ENCODE peak calls at places on chromosome 1, in seven cellular contexts. D, C, J, P, E, A and V are unnamed samples. For H3K27me3, the result is how much of the 10 kb centered on the place peaks cover.

GRCh38 chr1:12063141-12064072 is at the start of gene TNFRSF8:
- ATAC-seq in D (no peak), C (no peak), J (no peak), P (no peak), E (no peak), A (no peak), V (no peak)

GRCh38 chr1:169160845-169161511 is 54.5 kb downstream of the ATP1B1 start:
- ATAC-seq in D (no peak), C (peak), J (no peak), P (no peak), E (peak), A (no peak), V (peak)

GRCh38 chr1:156657161-156657970 is 15.4 kb downstream of the BCAN start:
- ATAC-seq in D (peak), C (peak), J (peak), P (peak), E (peak), A (peak), V (peak)

GRCh38 chr1:204263240-204263848 is 49.6 kb upstream of the GOLT1A start:
- ATAC-seq in D (no peak), C (no peak), J (no peak), P (no peak), E (peak), A (peak), V (no peak)

GRCh38 chr1:199113265-199113869 is 474.5 kb downstream of the PTPRC start:
- ATAC-seq in D (no peak), C (peak), J (peak), P (peak), E (no peak), A (no peak), V (no peak)

GRCh38 chr1:43783096-43783670 is 75.8 kb downstream of the ST3GAL3 start:
- ATAC-seq in D (peak), C (peak), J (no peak), P (no peak), E (peak), A (peak), V (no peak)

GRCh38 chr1:243287128-243287470 is 31.3 kb downstream of the SDCCAG8 start:
- ATAC-seq in D (no peak), C (no peak), J (no peak), P (no peak), E (peak), A (no peak), V (no peak)

GRCh38 chr1:233477359-233477758 is 136.5 kb upstream of the KCNK1 start:
- ATAC-seq in D (no peak), C (no peak), J (no peak), P (no peak), E (no peak), A (no peak), V (no peak)

GRCh38 chr1:232226197-232226681 is 403.7 kb downstream of the SIPA1L2 start:
- ATAC-seq in D (no peak), C (peak), J (no peak), P (no peak), E (no peak), A (no peak), V (no peak)

GRCh38 chr1:66266350-66266749 is 267.6 kb upstream of the SGIP1 start:
- ATAC-seq in D (no peak), C (peak), J (no peak), P (no peak), E (no peak), A (no peak), V (no peak)

GRCh38 chr1:199010492-199010891 is 371.7 kb downstream of the PTPRC start:
- ATAC-seq in D (no peak), C (no peak), J (no peak), P (no peak), E (no peak), A (no peak), V (no peak)

GRCh38 chr1:185474440-185475149 is 157.6 kb upstream of the IVNS1ABP start:
- ATAC-seq in D (no peak), C (no peak), J (no peak), P (no peak), E (no peak), A (no peak), V (no peak)

GRCh38 chr1:61864501-61864900 is 122.2 kb downstream of the PATJ start:
- ATAC-seq in D (no peak), C (peak), J (no peak), P (no peak), E (no peak), A (no peak), V (no peak)

GRCh38 chr1:161119017-161119378 is 1.1 kb downstream of the NIT1 start:
- ATAC-seq in D (peak), C (no peak), J (no peak), P (no peak), E (peak), A (no peak), V (no peak)

GRCh38 chr1:193701729-193702128 is 515.3 kb upstream of the B3GALT2 start:
- ATAC-seq in D (no peak), C (no peak), J (no peak), P (no peak), E (no peak), A (no peak), V (no peak)

GRCh38 chr1:67332653-67333529 is 25.2 kb downstream of the IL12RB2 start:
- ATAC-seq in D (no peak), C (no peak), J (peak), P (no peak), E (no peak), A (no peak), V (no peak)

GRCh38 chr1:55070291-55070690 is 30.9 kb downstream of the PCSK9 start:
- ATAC-seq in D (peak), C (no peak), J (no peak), P (no peak), E (no peak), A (peak), V (no peak)

GRCh38 chr1:224502459-224503160 is 68.0 kb upstream of the WDR26 start:
- ATAC-seq in D (peak), C (peak), J (peak), P (no peak), E (no peak), A (no peak), V (peak)
- H3K27me3 ChIP-seq in D (under half), C (under half), J (under half), P (under half), E (under half), A (under half), V (under half)

DNA sequence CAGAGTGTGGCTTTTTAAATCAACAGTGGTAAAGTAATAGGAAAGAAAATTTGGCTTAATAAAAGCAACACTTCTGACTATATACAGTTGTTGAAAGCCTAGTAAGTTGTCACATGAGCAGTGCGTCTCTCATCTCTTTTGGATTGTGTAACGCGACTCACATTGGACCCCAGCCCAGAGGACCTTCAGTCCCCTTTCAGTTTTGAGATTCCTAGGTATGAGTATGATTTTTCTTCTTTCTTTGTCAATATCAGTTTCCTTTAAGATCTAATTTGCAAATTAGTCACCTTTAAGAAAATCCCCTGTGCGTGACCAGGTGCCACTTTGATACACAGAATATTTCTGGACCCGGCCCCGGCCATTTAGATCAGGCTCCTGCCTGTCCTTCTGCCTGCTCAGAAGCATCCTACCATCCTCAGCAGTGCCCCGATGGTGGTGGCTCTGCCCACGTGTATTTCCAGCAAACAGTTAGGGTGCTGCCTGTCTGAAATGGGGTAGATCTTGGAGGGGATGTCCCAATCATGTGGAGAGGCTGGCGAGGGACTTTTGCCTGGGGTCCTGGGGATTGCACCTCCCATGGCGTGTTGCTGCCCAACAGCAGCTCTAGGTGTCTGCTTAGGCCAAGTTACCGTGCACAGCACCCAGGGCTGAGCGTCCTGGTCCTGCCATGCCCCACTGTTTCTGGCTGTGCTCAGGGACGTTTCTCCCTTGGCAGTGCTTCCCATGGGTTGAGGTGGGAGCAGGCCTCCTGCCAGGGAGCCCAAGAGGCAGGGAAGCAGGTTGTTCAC is 21.1 kb downstream of the SNAP47 start:
- ATAC-seq in D (no peak), C (no peak), J (no peak), P (no peak), E (no peak), A (peak), V (peak)
- H3K27me3 ChIP-seq in D (under half), C (under half), J (under half), P (under half), E (under half), A (under half), V (under half)

GRCh38 chr1:158181577-158181922 is 855 bp downstream of the CD1D start:
- ATAC-seq in D (no peak), C (no peak), J (no peak), P (no peak), E (no peak), A (no peak), V (no peak)
- H3K27me3 ChIP-seq in D (under half), C (half or more), J (under half), P (under half), E (under half), A (under half), V (half or more)

GRCh38 chr1:155130272-155131006 is 2.8 kb downstream of the EFNA1 start:
- ATAC-seq in D (no peak), C (no peak), J (no peak), P (no peak), E (no peak), A (no peak), V (no peak)
- H3K27me3 ChIP-seq in D (under half), C (under half), J (under half), P (under half), E (under half), A (under half), V (under half)

GRCh38 chr1:183670169-183670568 is 17.1 kb upstream of the APOBEC4 start:
- ATAC-seq in D (no peak), C (no peak), J (no peak), P (no peak), E (no peak), A (no peak), V (no peak)
- H3K27me3 ChIP-seq in D (under half), C (under half), J (under half), P (under half), E (under half), A (under half), V (under half)

GRCh38 chr1:47230692-47231313 is 1.2 kb downstream of the TAL1 start:
- ATAC-seq in D (no peak), C (no peak), J (no peak), P (no peak), E (no peak), A (no peak), V (no peak)

GRCh38 chr1:47231314-47232186 is 475 bp downstream of the TAL1 start:
- ATAC-seq in D (no peak), C (no peak), J (peak), P (no peak), E (peak), A (no peak), V (no peak)

GRCh38 chr1:47229884-47230691 is 1.9 kb downstream of the TAL1 start:
- ATAC-seq in D (no peak), C (no peak), J (no peak), P (no peak), E (no peak), A (no peak), V (no peak)

GRCh38 chr1:47233165-47233564 is 1.1 kb upstream of the TAL1 start:
- ATAC-seq in D (no peak), C (no peak), J (no peak), P (no peak), E (no peak), A (no peak), V (no peak)

DNA sequence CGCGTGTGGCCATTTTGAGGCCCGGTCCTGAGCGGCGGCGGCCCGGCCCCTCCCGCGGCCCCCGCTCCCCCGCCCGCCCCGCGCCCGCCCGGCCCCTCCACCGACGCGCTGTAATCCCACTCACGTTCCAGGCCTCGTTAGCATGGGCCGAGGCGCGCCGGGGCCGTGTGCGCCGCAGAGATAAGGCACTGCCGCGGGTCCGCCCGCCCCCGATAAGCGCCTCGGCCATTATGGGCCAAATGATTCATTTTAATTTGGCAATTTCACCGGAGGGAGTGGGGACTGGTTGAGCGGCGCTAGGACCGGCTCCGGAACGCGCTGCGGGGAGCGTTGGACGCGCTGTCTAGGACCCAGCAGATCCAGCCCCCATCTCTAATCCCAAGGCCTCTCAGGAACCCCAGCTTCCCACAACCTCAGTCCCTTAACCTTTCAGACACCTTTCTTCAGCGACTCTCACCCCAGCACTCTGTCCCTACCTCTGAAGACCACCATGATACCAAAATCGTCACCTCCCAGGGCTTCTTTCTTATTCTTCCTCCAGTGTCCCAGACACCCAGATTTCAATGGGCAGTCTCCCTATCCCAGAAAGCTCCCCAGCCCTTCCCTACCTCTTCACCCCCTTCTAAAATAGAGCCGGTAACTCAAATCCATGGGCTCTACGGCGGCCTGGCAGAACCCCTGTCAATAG is at the start of gene TAL1:
- ATAC-seq in D (peak), C (no peak), J (peak), P (peak), E (peak), A (peak), V (peak)
- H3K27me3 ChIP-seq in D (under half), C (under half), J (half or more), P (under half), E (half or more), A (half or more), V (half or more)